ENCODE peak calls at places on chromosomes 5 and 9, in nine cellular contexts. M, R, Q, V, S, W, F, P and I are unnamed samples.

GRCh38 chr9:100714372-100715099 is 136.7 kb downstream of the CAVIN4 start:
- DNase-seq in Q (no peak), W (no peak), R (no peak), M (peak; percentile 70), P (peak; percentile 88), S (peak; percentile 69), F (peak; percentile 66), V (peak; percentile 7), I (no peak)

GRCh38 chr9:127717766-127718165 is 1.9 kb downstream of the TTC16 start:
- DNase-seq in Q (no peak), F (no peak), S (no peak), R (no peak), P (no peak), W (no peak), V (no peak), M (no peak), I (no peak)

GRCh38 chr9:78132688-78133033 is 101.0 kb upstream of the GNAQ start:
- DNase-seq in S (no peak), W (no peak), Q (no peak), M (no peak), R (no peak), F (no peak), V (no peak), P (no peak), I (no peak)

GRCh38 chr9:135979472-135980166 is 18.4 kb upstream of the UBAC1 start:
- DNase-seq in V (no peak), S (no peak), P (no peak), Q (no peak), R (no peak), M (no peak), W (no peak), F (no peak), I (no peak)

GRCh38 chr9:130927995-130928900 is 10.8 kb downstream of the FIBCD1 start:
- DNase-seq in M (peak; percentile 64), V (peak; percentile 70), F (peak; percentile 83), P (no peak), Q (no peak), W (no peak), S (peak; percentile 51), R (no peak), I (no peak)

GRCh38 chr5:30849801-30850370 is 343.6 kb upstream of the CDH6 start:
- DNase-seq in Q (no peak), S (no peak), V (peak; percentile 95), W (no peak), F (peak; percentile 22), M (peak; percentile 31), R (no peak), P (no peak), I (no peak)

GRCh38 chr9:110691002-110691549 is 22.5 kb downstream of the MUSK start:
- DNase-seq in V (peak; percentile 42), M (peak; percentile 18), P (no peak), S (no peak), F (no peak), R (no peak), Q (no peak), W (no peak), I (no peak)

GRCh38 chr9:88196456-88196855 is 58.2 kb upstream of the SPATA31C2 start:
- DNase-seq in F (no peak), W (no peak), Q (no peak), R (no peak), P (no peak), M (no peak), S (no peak), V (no peak), I (no peak)

GRCh38 chr5:157172408-157172807 is 6.3 kb upstream of the GARIN3 start:
- DNase-seq in M (no peak), S (no peak), Q (no peak), F (no peak), W (no peak), R (no peak), P (no peak), V (no peak), I (no peak)

GRCh38 chr5:170148430-170149205 is 42.9 kb downstream of the FOXI1 start:
- DNase-seq in Q (no peak), P (no peak), S (no peak), V (no peak), F (no peak), R (no peak), M (no peak), W (no peak), I (no peak)

GRCh38 chr5:159817262-159818029 is 98.8 kb upstream of the ADRA1B start:
- DNase-seq in F (no peak), W (no peak), Q (no peak), M (peak; percentile 34), V (peak; percentile 49), P (no peak), R (no peak), S (no peak), I (no peak)

GRCh38 chr9:107739601-107740082 is 250.1 kb upstream of the KLF4 start:
- DNase-seq in R (peak; percentile 76), P (no peak), W (peak; percentile 56), V (peak; percentile 58), F (no peak), M (peak; percentile 75), Q (peak; percentile 91), S (peak; percentile 54), I (peak; percentile 90)

GRCh38 chr5:83583859-83584258 is 112.3 kb downstream of the VCAN start:
- DNase-seq in F (no peak), W (no peak), P (no peak), M (peak; percentile 65), S (no peak), Q (no peak), R (no peak), V (peak; percentile 66), I (no peak)

GRCh38 chr9:105233836-105234235 is 10.6 kb upstream of the SLC44A1 start:
- DNase-seq in R (no peak), Q (no peak), V (peak; percentile 79), F (no peak), P (no peak), M (peak; percentile 8), W (no peak), S (no peak), I (no peak)

GRCh38 chr5:135194573-135195266 is 160.7 kb upstream of the PITX1 start:
- DNase-seq in Q (no peak), W (no peak), M (peak; percentile 64), F (no peak), P (no peak), V (peak; percentile 58), S (no peak), R (no peak), I (no peak)

GRCh38 chr9:113916931-113917330 is 40.8 kb downstream of the ZNF618 start:
- DNase-seq in W (no peak), P (no peak), F (no peak), S (no peak), R (no peak), Q (no peak), M (no peak), V (no peak), I (no peak)

GRCh38 chr5:61177070-61177469 is 14.8 kb upstream of the SMIM15 start:
- DNase-seq in W (no peak), P (no peak), S (no peak), Q (no peak), R (no peak), M (no peak), F (no peak), V (no peak), I (no peak)

DNA sequence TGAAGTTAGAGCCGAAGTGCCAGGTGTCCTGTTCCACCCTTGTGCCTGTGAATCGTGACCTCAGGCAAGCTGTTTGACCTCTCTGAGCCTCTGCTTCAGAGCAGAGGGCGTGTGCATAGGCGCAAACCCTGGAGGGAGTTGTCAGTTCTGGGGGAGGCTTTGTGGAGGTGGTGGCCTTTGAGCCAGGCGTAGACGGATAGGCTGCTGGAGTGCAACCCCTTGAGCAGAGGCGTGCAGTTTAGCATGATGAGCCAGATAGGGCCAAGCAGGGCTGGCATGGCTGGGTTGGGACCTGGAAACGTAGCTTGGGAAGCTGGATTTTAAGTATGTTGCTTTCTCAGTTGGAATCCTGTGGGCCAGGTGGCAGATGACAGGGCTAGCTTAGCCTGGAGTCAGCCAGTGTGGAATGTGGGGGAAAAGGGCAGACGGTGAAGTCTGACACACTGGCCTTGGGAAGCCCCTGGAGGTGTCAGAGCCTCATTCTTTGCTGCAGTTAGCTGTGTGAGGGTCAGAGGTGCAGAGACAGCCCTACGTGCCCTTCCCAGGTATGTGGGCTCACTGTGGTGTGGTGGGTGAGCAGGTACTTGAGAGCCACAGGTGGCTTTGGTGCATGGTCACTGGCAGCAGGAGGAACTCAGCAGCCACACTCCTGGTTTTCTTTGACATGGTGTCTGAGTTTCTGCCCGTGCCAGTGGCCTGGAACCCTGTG is 93.4 kb downstream of the DAB2IP start:
- DNase-seq in M (peak; percentile 66), V (peak; percentile 65), Q (no peak), W (no peak), F (no peak), P (peak; percentile 32), R (no peak), S (no peak), I (no peak)
- H3K4me1 ChIP-seq in M (peaks cover 39% of the 10 kb centered on the region), V (peaks cover 49% of the 10 kb centered on the region), Q (peaks cover 88% of the 10 kb centered on the region), W (peaks cover 87% of the 10 kb centered on the region), F (peaks cover 27% of the 10 kb centered on the region), P (peaks cover 25% of the 10 kb centered on the region), R (peaks cover 36% of the 10 kb centered on the region), S (peaks cover 88% of the 10 kb centered on the region), I (no peaks in the 10 kb centered on the region)

DNA sequence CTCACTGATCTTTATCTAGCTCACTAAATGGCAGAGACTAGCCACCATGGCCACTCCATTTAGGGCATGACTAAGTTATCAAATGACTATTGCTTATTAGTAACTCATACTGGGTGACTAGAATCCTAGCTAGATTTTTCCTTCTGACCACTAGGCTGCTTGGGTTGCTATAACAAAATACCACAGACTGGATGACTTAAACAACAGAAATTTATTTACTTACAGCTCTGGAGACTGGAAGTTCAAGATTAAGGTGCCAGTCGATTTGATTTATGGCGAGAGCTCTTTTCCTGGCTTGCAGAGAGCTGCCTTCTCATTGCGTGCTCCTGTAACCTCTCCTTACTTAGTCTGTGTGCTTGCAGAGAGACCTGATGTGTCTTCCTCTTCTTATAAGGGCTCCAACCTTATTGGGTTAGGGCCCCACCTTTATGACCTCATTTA is 55.0 kb upstream of the APC start:
- DNase-seq in M (peak; percentile 83), Q (no peak), W (no peak), V (peak; percentile 90), R (no peak), S (no peak), F (no peak), P (no peak), I (no peak)
- H3K4me1 ChIP-seq in M (peaks cover 59% of the 10 kb centered on the region), Q (peaks cover 15% of the 10 kb centered on the region), W (peaks cover 5% of the 10 kb centered on the region), V (peaks cover 10% of the 10 kb centered on the region), R (no peaks in the 10 kb centered on the region), S (peaks cover 20% of the 10 kb centered on the region), F (no peaks in the 10 kb centered on the region), P (peaks cover 9% of the 10 kb centered on the region), I (peaks cover 3% of the 10 kb centered on the region)

DNA sequence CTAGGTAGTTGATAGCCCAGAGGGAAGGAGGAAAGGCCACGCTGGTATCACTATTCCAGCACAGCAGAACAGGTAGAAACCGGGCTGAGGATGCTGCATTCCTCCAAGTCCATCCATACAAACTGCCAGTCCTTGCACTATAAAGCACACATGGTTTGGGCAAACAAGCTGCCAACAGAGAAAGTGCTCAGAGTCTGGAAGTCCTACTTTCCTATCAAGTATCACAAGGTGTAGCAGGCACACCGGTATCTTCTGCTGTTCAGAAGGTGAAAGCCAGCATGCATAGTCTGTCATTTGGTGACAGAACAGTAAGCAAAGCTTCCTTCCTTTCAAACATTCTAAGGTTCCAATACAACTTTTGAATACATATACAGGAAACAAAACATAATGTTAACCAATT is 14.9 kb downstream of the DIAPH1 start:
- DNase-seq in W (no peak), Q (no peak), F (no peak), R (no peak), S (no peak), V (no peak), M (no peak), P (peak; percentile 28), I (no peak)
- H3K4me1 ChIP-seq in W (peaks cover 92% of the 10 kb centered on the region), Q (peaks cover 28% of the 10 kb centered on the region), F (peaks cover 48% of the 10 kb centered on the region), R (peaks cover 13% of the 10 kb centered on the region), S (peaks cover 98% of the 10 kb centered on the region), V (peaks cover 10% of the 10 kb centered on the region), M (peaks cover 27% of the 10 kb centered on the region), P (no peaks in the 10 kb centered on the region), I (no peaks in the 10 kb centered on the region)

GRCh38 chr5:10630126-10630525 is 66.3 kb downstream of the ANKRD33B start:
- DNase-seq in S (no peak), P (no peak), Q (no peak), F (no peak), R (no peak), W (no peak), V (no peak), M (no peak), I (no peak)
- H3K4me1 ChIP-seq in S (peaks cover 68% of the 10 kb centered on the region), P (peaks cover 11% of the 10 kb centered on the region), Q (no peaks in the 10 kb centered on the region), F (peaks cover 19% of the 10 kb centered on the region), R (peaks cover 6% of the 10 kb centered on the region), W (peaks cover 34% of the 10 kb centered on the region), V (peaks cover 20% of the 10 kb centered on the region), M (peaks cover 6% of the 10 kb centered on the region), I (no peaks in the 10 kb centered on the region)